ENCODE peak calls at places on chromosome 6, in eight cellular contexts. Y, T, W, P, G, A, X and V are unnamed samples.

GRCh38 chr6:170113141-170113540 is 177.7 kb downstream of the DLL1 start:
- DNase-seq in Y (no peak), T (no peak), W (no peak), P (no peak), G (no peak), A (no peak), X (no peak), V (no peak)

GRCh38 chr6:106747139-106747538 is 117.8 kb downstream of the QRSL1 start:
- DNase-seq in Y (peak), T (no peak), W (no peak), P (no peak), G (no peak), A (no peak), X (no peak), V (no peak)

GRCh38 chr6:70277480-70277879 is 25.4 kb downstream of the COL9A1 start:
- DNase-seq in Y (peak), T (no peak), W (no peak), P (peak), G (no peak), A (no peak), X (no peak), V (no peak)

GRCh38 chr6:20572940-20573339 is 38.7 kb downstream of the CDKAL1 start:
- DNase-seq in Y (peak), T (no peak), W (no peak), P (peak), G (no peak), A (no peak), X (no peak), V (no peak)

GRCh38 chr6:15628499-15629131 is 34.2 kb downstream of the DTNBP1 start:
- DNase-seq in Y (peak), T (no peak), W (no peak), P (peak), G (no peak), A (no peak), X (no peak), V (no peak)

GRCh38 chr6:50816115-50816675 is 2.5 kb upstream of the TFAP2B start:
- DNase-seq in Y (peak), T (peak), W (peak), P (peak), G (peak), A (peak), X (peak), V (peak)

GRCh38 chr6:36119209-36119608 is 11.1 kb upstream of the MAPK13 start:
- DNase-seq in Y (no peak), T (no peak), W (no peak), P (no peak), G (no peak), A (no peak), X (no peak), V (no peak)

GRCh38 chr6:130900913-130901312 is 73.7 kb downstream of the SMLR1 start:
- DNase-seq in Y (peak), T (peak), W (no peak), P (no peak), G (no peak), A (no peak), X (no peak), V (no peak)

GRCh38 chr6:79841577-79842381 is 105.6 kb downstream of the ELOVL4 start:
- DNase-seq in Y (peak), T (no peak), W (no peak), P (no peak), G (peak), A (no peak), X (peak), V (no peak)

GRCh38 chr6:9020001-9020400 is 584.7 kb upstream of the SLC35B3 start:
- DNase-seq in Y (no peak), T (no peak), W (no peak), P (no peak), G (no peak), A (no peak), X (no peak), V (no peak)

GRCh38 chr6:36656441-36656840 is 22.1 kb upstream of the CDKN1A start:
- DNase-seq in Y (no peak), T (no peak), W (no peak), P (no peak), G (no peak), A (no peak), X (no peak), V (no peak)

GRCh38 chr6:33768644-33769120 is 20.2 kb downstream of the LEMD2 start:
- DNase-seq in Y (peak), T (peak), W (peak), P (peak), G (peak), A (peak), X (peak), V (peak)

GRCh38 chr6:29752451-29753308 is 29.4 kb downstream of the HLA-F start:
- DNase-seq in Y (peak), T (peak), W (peak), P (peak), G (peak), A (peak), X (peak), V (peak)

GRCh38 chr6:3664641-3665041 is 86.9 kb downstream of the PXDC1 start:
- DNase-seq in Y (peak), T (no peak), W (no peak), P (peak), G (peak), A (no peak), X (no peak), V (no peak)

GRCh38 chr6:97066056-97066455 is 141.5 kb downstream of the KLHL32 start:
- DNase-seq in Y (peak), T (no peak), W (no peak), P (no peak), G (no peak), A (no peak), X (no peak), V (no peak)

GRCh38 chr6:113004691-113005270 is 657.7 kb downstream of the RFPL4B start:
- DNase-seq in Y (no peak), T (no peak), W (no peak), P (no peak), G (peak), A (no peak), X (no peak), V (no peak)

DNA sequence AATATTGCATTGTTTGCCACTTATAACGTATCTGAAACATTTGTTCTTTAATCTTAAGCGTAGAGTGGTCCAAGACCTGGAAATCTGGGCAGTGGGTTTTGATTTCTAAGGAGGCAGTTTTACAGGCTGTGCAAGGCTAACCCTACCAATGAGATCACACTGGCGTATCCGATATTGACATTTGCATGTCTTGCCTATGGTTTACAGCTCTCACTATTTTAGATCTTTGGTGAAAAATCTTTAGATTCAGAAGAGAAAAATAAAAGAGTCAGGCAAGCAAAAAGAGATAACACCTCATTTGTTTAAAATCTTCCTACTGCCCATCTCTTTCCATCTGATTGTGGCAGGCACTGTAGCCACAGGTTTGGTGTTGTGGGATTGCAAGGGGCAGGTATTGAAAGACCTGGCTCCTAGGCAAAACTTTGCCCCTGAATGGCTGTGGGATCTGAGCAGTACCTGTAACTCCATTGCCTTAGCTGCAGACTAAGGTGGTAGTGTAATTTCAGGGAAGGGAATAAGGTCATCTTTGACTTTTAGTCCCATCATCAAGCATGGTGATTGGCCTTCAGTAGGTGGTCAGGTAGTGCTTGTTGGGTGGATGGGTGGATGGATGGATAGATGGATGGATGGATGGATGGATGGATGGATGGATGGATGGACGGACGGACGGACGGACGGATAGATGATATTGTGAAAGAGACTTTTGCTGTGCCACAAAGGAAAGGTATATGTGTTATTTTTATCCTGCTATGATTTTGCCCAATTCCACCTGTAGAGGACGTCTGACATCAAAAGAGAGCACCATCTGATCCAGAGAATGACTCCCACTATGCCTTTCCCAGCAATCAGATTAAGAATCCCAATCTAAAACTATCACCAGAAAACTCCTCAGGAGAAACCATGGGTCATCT is 1.9 kb downstream of the TNFAIP3 start:
- DNase-seq in Y (peak), T (no peak), W (peak), P (no peak), G (no peak), A (no peak), X (no peak), V (no peak)
- TF ChIP-seq CTCF in Y (peak), T (peak), W (peak), P (no peak), G (peak), A (no peak), X (peak), V (no peak)

GRCh38 chr6:129661478-129662405 is 48.2 kb downstream of the ARHGAP18 start:
- DNase-seq in Y (no peak), T (no peak), W (no peak), P (no peak), G (no peak), A (no peak), X (no peak), V (no peak)
- H3K27ac ChIP-seq in Y (no peak), T (peak), W (no peak), P (peak), G (no peak), A (peak), X (peak), V (no peak)

GRCh38 chr6:134882426-134883038 is 67.4 kb downstream of the ALDH8A1 start:
- DNase-seq in Y (peak), T (peak), W (peak), P (peak), G (peak), A (peak), X (peak), V (peak)
- TF ChIP-seq EZH2phosphoT487 in Y (no peak), T (no peak), W (no peak), P (no peak), G (no peak), A (no peak), X (no peak), V (no peak)

GRCh38 chr6:11826779-11827178 is 48.2 kb upstream of the ADTRP start:
- DNase-seq in Y (no peak), T (no peak), W (no peak), P (no peak), G (no peak), A (no peak), X (no peak), V (no peak)

GRCh38 chr6:11824986-11825385 is 46.4 kb upstream of the ADTRP start:
- DNase-seq in Y (no peak), T (no peak), W (no peak), P (no peak), G (no peak), A (no peak), X (no peak), V (no peak)

GRCh38 chr6:11828185-11828897 is 49.7 kb upstream of the ADTRP start:
- DNase-seq in Y (no peak), T (no peak), W (peak), P (no peak), G (no peak), A (no peak), X (peak), V (no peak)

GRCh38 chr6:11819486-11819885 is 40.9 kb upstream of the ADTRP start:
- DNase-seq in Y (no peak), T (no peak), W (no peak), P (no peak), G (no peak), A (no peak), X (no peak), V (no peak)

DNA sequence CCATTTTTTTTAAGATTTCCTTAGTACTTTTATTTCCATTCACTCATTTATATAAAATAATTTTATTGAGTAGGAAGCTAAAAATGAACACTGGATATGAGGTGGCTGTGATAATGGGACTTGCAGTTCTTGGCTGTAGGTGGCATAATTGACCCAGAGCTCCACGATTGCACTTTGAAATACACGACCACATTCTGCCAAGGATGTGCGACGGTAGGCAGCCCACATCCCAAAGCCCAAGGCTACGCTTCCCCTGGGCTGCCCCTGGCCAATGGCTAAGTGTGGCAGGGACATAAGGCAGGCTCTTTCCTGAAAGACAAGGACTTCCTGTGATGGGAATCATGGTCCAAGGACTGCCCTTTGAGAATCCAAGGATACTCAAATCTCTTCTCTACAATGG is 43.7 kb upstream of the ADTRP start:
- DNase-seq in Y (no peak), T (no peak), W (no peak), P (no peak), G (no peak), A (no peak), X (no peak), V (no peak)
- TF ChIP-seq CTCF in Y (no peak), T (no peak), W (peak), P (no peak), G (peak), A (peak), X (no peak), V (no peak)

GRCh38 chr6:109714611-109715010 is 23.5 kb downstream of the FIG4 start:
- DNase-seq in Y (no peak), T (no peak), W (no peak), P (no peak), G (no peak), A (peak), X (no peak), V (no peak)

GRCh38 chr6:109720336-109720735 is 29.2 kb downstream of the FIG4 start:
- DNase-seq in Y (no peak), T (no peak), W (no peak), P (no peak), G (no peak), A (no peak), X (no peak), V (no peak)

GRCh38 chr6:109718991-109719390 is 27.9 kb downstream of the FIG4 start:
- DNase-seq in Y (no peak), T (no peak), W (no peak), P (no peak), G (no peak), A (no peak), X (no peak), V (no peak)

GRCh38 chr6:109715616-109716015 is 24.5 kb downstream of the FIG4 start:
- DNase-seq in Y (no peak), T (no peak), W (no peak), P (no peak), G (no peak), A (no peak), X (no peak), V (no peak)

GRCh38 chr6:109717971-109718370 is 26.9 kb downstream of the FIG4 start:
- DNase-seq in Y (no peak), T (no peak), W (peak), P (no peak), G (no peak), A (no peak), X (no peak), V (no peak)
- H3K27ac ChIP-seq in Y (no peak), T (no peak), W (peak), P (no peak), G (no peak), A (no peak), X (no peak), V (no peak)

GRCh38 chr6:5728726-5729434 is 277.8 kb downstream of the NRN1 start:
- DNase-seq in Y (peak), T (no peak), W (peak), P (no peak), G (no peak), A (no peak), X (no peak), V (no peak)
- TF ChIP-seq EZH2phosphoT487 in Y (no peak), T (no peak), W (no peak), P (no peak), G (no peak), A (no peak), X (no peak), V (no peak)

GRCh38 chr6:111872521-111873177 is 603 bp downstream of the FYN start:
- DNase-seq in Y (no peak), T (no peak), W (peak), P (peak), G (no peak), A (peak), X (no peak), V (peak)

GRCh38 chr6:111874030-111874425 is 776 bp upstream of the FYN start:
- DNase-seq in Y (peak), T (no peak), W (peak), P (no peak), G (peak), A (no peak), X (no peak), V (no peak)

GRCh38 chr6:111873178-111874029 is at the start of gene FYN:
- DNase-seq in Y (peak), T (peak), W (peak), P (peak), G (peak), A (peak), X (peak), V (peak)

GRCh38 chr6:111871725-111872520 is 1.3 kb downstream of the FYN start:
- DNase-seq in Y (peak), T (no peak), W (peak), P (peak), G (peak), A (peak), X (no peak), V (peak)

GRCh38 chr6:111875741-111876140 is 2.5 kb upstream of the FYN start:
- DNase-seq in Y (no peak), T (no peak), W (no peak), P (no peak), G (no peak), A (no peak), X (no peak), V (no peak)
- TF ChIP-seq CTCF in Y (no peak), T (no peak), W (no peak), P (no peak), G (no peak), A (no peak), X (no peak), V (no peak)

DNA sequence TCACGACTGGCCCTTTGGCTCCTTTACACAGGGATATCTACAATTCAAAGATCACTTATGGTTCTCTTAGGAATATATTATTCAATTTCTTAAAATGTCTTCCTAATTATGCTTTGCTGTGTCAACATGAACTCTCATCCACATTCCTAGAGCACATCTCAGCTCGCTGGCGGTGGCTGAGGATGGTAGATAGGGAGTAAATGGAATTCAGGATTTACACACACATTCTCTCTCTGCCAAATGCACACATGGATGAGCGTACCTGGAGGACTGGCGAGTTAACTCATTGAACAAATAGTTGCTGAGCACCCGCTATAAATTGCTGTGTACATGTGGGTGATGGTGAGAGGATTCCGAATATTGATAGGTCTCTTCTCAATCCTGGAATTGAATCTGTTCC is 4.8 kb upstream of the MRPS10 start:
- DNase-seq in Y (peak), T (no peak), W (no peak), P (peak), G (no peak), A (no peak), X (no peak), V (no peak)
- H3K27ac ChIP-seq in Y (peak), T (no peak), W (no peak), P (peak), G (no peak), A (no peak), X (no peak), V (no peak)

GRCh38 chr6:13453771-13454251 is 33.6 kb downstream of the GFOD1 start:
- DNase-seq in Y (peak), T (peak), W (no peak), P (no peak), G (no peak), A (no peak), X (no peak), V (no peak)
- TF ChIP-seq EZH2phosphoT487 in Y (no peak), T (no peak), W (no peak), P (no peak), G (no peak), A (no peak), X (no peak), V (no peak)